ENCODE peak calls at places on chromosomes 4 and X, in five cellular contexts. A is A549, Q is body of pancreas, K is transverse colon, E is suprapubic skin. Z is an unnamed sample. For H3K4me1, the result is how much of the 10 kb centered on the place peaks cover.

GRCh38 chr4:41838590-41838989 is 90.1 kb upstream of the PHOX2B start:
- DNase-seq in A (no peak), Q (no peak), K (no peak), E (no peak), Z (no peak)

GRCh38 chr4:101169044-101170014 is 178.0 kb downstream of the PPP3CA start:
- DNase-seq in A (no peak), Q (peak), K (peak), E (no peak), Z (peak)

GRCh38 chr4:99458911-99459447 is 23.8 kb upstream of the ADH7 start:
- DNase-seq in A (no peak), Q (no peak), K (no peak), E (no peak), Z (no peak)

GRCh38 chr4:66506985-66507384 is 836.7 kb upstream of the EPHA5 start:
- DNase-seq in A (no peak), Q (no peak), K (no peak), E (no peak), Z (no peak)

GRCh38 chrX:48540015-48540350 is 469 bp downstream of the TBC1D25 start:
- DNase-seq in A (peak), Q (peak), K (peak), E (no peak), Z (no peak)

GRCh38 chr4:10962246-10962645 is 277.7 kb upstream of the CLNK start:
- DNase-seq in A (no peak), Q (no peak), K (no peak), E (no peak), Z (no peak)

GRCh38 chr4:21469438-21470032 is 479.0 kb downstream of the KCNIP4 start:
- DNase-seq in A (peak), Q (no peak), K (no peak), E (no peak), Z (no peak)

GRCh38 chr4:30746735-30747134 is 26.6 kb downstream of the PCDH7 start:
- DNase-seq in A (no peak), Q (no peak), K (no peak), E (no peak), Z (no peak)

GRCh38 chr4:5372198-5372597 is 320.9 kb downstream of the STK32B start:
- DNase-seq in A (no peak), Q (no peak), K (no peak), E (no peak), Z (no peak)

GRCh38 chr4:2066011-2066551 is 7.0 kb downstream of the NAT8L start:
- DNase-seq in A (no peak), Q (no peak), K (no peak), E (peak), Z (no peak)

GRCh38 chr4:2068198-2068470 is 9.0 kb downstream of the NAT8L start:
- DNase-seq in A (no peak), Q (no peak), K (no peak), E (no peak), Z (no peak)

GRCh38 chr4:2067446-2068197 is 8.5 kb downstream of the NAT8L start:
- DNase-seq in A (no peak), Q (no peak), K (no peak), E (peak), Z (no peak)

GRCh38 chr4:2065106-2065930 is 6.2 kb downstream of the NAT8L start:
- DNase-seq in A (no peak), Q (no peak), K (no peak), E (no peak), Z (no peak)

GRCh38 chr4:2066571-2067445 is 7.7 kb downstream of the NAT8L start:
- DNase-seq in A (no peak), Q (no peak), K (no peak), E (no peak), Z (no peak)
- H3K4me1 ChIP-seq in A (under half), Q (under half), K (under half), E (under half), Z (under half)

GRCh38 chr4:108650212-108651067 is at the start of gene OSTC:
- DNase-seq in A (peak), Q (peak), K (peak), E (peak), Z (peak)
- TF ChIP-seq POLR2A in A (peak), Q (peak), K (peak), E (no peak), Z (peak)

GRCh38 chr4:147837435-147837834 is 105.5 kb downstream of the ARHGAP10 start:
- DNase-seq in A (peak), Q (no peak), K (no peak), E (no peak), Z (no peak)
- TF ChIP-seq CTCF in A (no peak), Q (peak), K (no peak), E (no peak), Z (peak)

GRCh38 chr4:54006755-54007154 is 57.6 kb downstream of the CHIC2 start:
- DNase-seq in A (no peak), Q (no peak), K (no peak), E (no peak), Z (no peak)
- H3K4me1 ChIP-seq in A (under half), Q (under half), K (under half), E (under half), Z (under half)

DNA sequence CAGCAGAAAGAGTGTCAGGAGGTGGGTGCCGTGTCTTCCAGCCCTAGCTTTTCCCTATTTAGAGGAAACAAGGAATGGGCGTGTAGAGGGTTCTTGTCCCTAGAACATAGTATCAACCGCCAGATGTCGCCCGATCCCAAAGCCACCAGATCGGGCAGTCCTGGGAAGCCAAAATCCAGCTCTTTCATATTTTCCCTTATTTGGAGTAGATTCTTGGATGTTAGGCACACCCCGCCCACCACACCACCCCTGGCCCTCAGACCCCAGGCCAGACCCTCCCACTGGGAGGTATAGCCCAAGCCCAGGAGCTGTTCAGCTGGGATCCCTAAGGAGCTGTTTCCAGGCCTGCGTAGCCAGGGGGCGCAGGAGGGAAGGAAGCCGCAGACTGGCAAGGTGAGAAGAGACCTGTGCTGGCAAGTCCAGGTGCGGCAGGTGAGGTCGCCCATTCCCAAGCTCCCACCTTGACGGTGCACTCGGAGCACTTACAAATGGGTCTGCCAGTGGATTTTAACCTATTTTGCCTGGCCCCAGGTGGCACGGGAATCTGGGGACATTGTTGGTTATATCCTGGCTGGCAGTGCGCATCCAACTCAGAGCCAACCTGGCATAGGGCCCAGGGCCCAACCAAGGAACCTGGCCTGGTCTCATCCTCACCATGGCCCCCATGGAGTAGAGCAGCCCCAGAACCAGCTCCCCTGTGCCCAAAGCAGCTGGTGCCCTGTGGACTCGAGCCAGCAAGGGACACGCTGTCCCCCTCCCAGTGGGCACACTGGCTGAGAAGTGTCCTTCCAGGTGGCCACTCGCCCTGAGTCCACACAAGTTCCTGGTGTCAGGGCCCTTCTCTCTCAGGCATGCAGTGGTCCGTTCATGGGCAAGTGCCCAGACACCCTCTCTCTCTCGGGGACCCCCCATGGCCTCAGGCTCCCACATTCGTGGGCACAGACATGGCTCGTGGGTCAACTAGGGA is 811 bp downstream of the FLNA start:
- DNase-seq in A (peak), Q (peak), K (peak), E (no peak), Z (peak)
- TF ChIP-seq POLR2A in A (peak), Q (peak), K (no peak), E (no peak), Z (no peak)

GRCh38 chr4:189096717-189097116 is 844.0 kb upstream of the FRG1 start:
- DNase-seq in A (peak), Q (no peak), K (no peak), E (no peak), Z (no peak)
- TF ChIP-seq CTCF in A (no peak), Q (no peak), K (no peak), E (no peak), Z (no peak)

DNA sequence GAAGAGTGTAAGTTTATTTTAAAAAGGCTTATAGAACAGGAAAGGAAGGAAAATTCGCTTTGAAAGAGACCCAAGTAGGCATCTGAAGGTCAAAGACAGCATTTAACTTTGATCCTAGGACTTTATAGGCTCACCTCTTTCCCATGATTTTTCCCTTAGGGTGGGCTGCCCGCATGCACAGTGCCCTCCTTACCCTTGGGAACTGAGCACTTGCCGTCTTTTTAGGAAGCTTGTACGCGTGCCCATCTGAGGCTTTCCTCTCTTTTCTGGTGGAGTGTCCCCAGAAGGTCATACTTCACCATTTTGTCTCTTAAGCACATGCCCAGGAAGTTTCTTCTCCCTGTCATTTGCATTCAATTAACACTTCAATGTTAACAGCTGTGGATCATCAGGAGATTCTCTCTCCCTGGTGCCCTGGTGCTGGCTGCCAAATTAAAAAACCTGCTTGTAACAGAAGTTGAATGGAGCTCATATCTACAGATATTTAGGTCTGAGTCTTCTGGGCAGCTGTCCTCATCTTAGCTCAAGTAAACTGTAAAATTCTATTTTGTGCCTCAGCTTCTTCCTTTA is 38.4 kb upstream of the IL9R start:
- DNase-seq in A (no peak), Q (no peak), K (no peak), E (no peak), Z (no peak)
- H3K4me1 ChIP-seq in A (under half), Q (under half), K (under half), E (under half), Z (under half)